ENCODE peak calls at places on chromosomes 6 and 20, in ten cellular contexts. Y is thyroid gland, W is erythroblast, N is HepG2, H is H54, O is HCT116, G is GM12892, J is esophagus muscularis mucosa, P is Peyer's patch, F is A549. E is an unnamed sample.
A peak's percentile ranks its signal among the peaks of the same experiment; 100 is the strongest.

GRCh38 chr6:85126448-85127178 is 323.3 kb upstream of the NT5E start:
- DNase-seq in W (peak; percentile 40), N (peak; percentile 52), G (no peak), J (no peak), F (peak; percentile 73), O (peak; percentile 47), H (peak; percentile 35), Y (peak; percentile 21), P (no peak), E (peak; percentile 35)

GRCh38 chr6:85192186-85192585 is 257.7 kb upstream of the NT5E start:
- DNase-seq in J (no peak), P (no peak), O (no peak), F (no peak), N (no peak), G (no peak), H (no peak), W (no peak), Y (no peak), E (no peak)

GRCh38 chr6:119148102-119148824 is 69.8 kb upstream of the FAM184A start:
- DNase-seq in J (peak; percentile 39), Y (peak; percentile 31), F (peak; percentile 47), O (peak; percentile 62), P (no peak), H (no peak), G (no peak), W (peak; percentile 85), N (peak; percentile 79), E (no peak)

GRCh38 chr20:1800777-1801176 is 94.4 kb upstream of the SIRPA start:
- DNase-seq in P (no peak), H (no peak), J (no peak), O (no peak), G (no peak), F (peak; percentile 56), N (no peak), Y (no peak), W (no peak), E (no peak)

GRCh38 chr6:107699191-107700015 is 124.7 kb downstream of the SCML4 start:
- DNase-seq in F (no peak), H (no peak), P (no peak), N (no peak), G (no peak), Y (no peak), J (no peak), W (no peak), O (no peak), E (no peak)

GRCh38 chr6:166572370-166573261 is 13.9 kb downstream of the RAMACL start:
- DNase-seq in H (no peak), G (no peak), O (no peak), N (no peak), F (no peak), P (no peak), W (no peak), Y (peak; percentile 78), J (no peak), E (no peak)

GRCh38 chr6:100229512-100229911 is 235.2 kb downstream of the SIM1 start:
- DNase-seq in W (no peak), G (no peak), P (no peak), J (no peak), F (peak; percentile 7), O (no peak), N (no peak), H (no peak), Y (peak; percentile 10), E (no peak)

GRCh38 chr20:63326314-63327228 is 33.6 kb downstream of the COL20A1 start:
- DNase-seq in J (no peak), W (no peak), G (no peak), Y (no peak), O (no peak), N (no peak), P (no peak), H (no peak), F (no peak), E (peak; percentile 19)

GRCh38 chr6:169312658-169313346 is 59.2 kb upstream of the THBS2 start:
- DNase-seq in F (no peak), J (peak; percentile 60), N (peak; percentile 18), G (no peak), P (no peak), H (no peak), W (no peak), O (no peak), Y (no peak), E (no peak)

GRCh38 chr20:59647271-59647670 is 42.9 kb downstream of the PHACTR3 start:
- DNase-seq in F (no peak), P (no peak), J (no peak), W (no peak), N (no peak), O (no peak), H (no peak), G (no peak), Y (no peak), E (no peak)

GRCh38 chr6:31203345-31203979 is 33.0 kb upstream of the POU5F1 start:
- DNase-seq in H (peak; percentile 39), F (peak; percentile 51), N (peak; percentile 75), G (no peak), O (peak; percentile 74), Y (no peak), J (no peak), P (no peak), W (peak; percentile 91), E (no peak)

GRCh38 chr6:132369526-132369925 is 31.7 kb downstream of the MOXD1 start:
- DNase-seq in F (no peak), P (no peak), O (no peak), J (no peak), Y (no peak), W (no peak), N (no peak), G (no peak), H (no peak), E (no peak)

GRCh38 chr6:137043710-137044365 is 927 bp downstream of the IL20RA start:
- DNase-seq in O (no peak), G (no peak), N (no peak), Y (peak; percentile 53), W (peak; percentile 18), F (peak; percentile 16), J (no peak), P (no peak), H (no peak), E (no peak)

GRCh38 chr20:8870652-8871051 is 198.2 kb upstream of the PLCB4 start:
- DNase-seq in J (no peak), Y (no peak), F (no peak), H (no peak), N (no peak), G (no peak), W (no peak), P (no peak), O (no peak), E (no peak)

GRCh38 chr20:23019403-23019802 is 15.7 kb upstream of the SSTR4 start:
- DNase-seq in Y (peak; percentile 44), W (no peak), N (no peak), O (no peak), G (no peak), H (no peak), J (no peak), P (no peak), F (peak; percentile 23), E (no peak)

GRCh38 chr20:44615876-44616603 is 33.7 kb downstream of the PKIG start:
- DNase-seq in O (no peak), F (no peak), N (no peak), G (no peak), H (no peak), J (no peak), P (no peak), W (no peak), Y (peak; percentile 8), E (peak; percentile 57)
- TF ChIP-seq POLR2A in O (no peak), F (no peak), N (no peak), G (no peak), H (no peak), J (no peak), P (no peak), W (no peak), Y (no peak), E (no peak)

GRCh38 chr20:31869942-31870702 is at the start of the genes DUSP15 and TTLL9:
- DNase-seq in O (no peak), W (no peak), N (no peak), P (peak; percentile 59), Y (peak; percentile 70), J (no peak), H (no peak), F (no peak), G (no peak), E (peak; percentile 43)
- TF ChIP-seq POLR2A in O (no peak), W (no peak), N (no peak), P (no peak), Y (peak; percentile 58), J (no peak), H (peak; percentile 29), F (no peak), G (no peak), E (no peak)

DNA sequence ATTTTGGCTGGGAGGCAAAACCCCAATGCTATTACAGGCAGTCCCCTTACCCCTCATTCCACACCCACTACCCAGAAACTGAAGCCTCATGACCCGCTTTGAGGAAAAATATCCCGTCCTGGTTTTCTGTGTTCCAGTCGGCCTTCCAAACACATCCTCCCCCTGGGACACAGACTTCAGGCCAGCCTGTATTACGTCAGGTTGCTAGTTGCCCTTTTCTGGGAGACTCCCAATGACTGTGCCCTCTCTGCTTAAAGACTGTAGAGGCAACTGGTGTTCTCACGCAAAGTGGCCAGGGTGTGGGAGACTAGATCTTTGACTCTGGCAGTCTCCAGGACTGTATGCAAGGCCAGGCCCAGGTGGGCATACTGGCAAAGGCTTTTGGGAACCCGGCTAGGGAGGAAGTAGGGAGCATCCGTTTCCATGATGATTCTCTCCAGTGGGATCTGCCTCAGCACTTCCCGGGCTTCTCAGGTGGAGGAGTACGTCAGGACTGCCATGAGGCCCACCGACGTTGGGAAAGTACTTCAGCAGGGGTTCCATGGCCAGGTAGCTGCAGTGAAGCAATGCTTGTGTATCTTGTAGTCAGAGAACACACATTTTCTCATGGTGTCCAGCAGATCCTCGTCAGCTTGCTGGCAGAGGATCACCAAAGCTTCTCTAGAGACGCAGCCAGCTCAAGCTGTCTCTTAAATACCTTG is 34.9 kb downstream of the DYNLT1 start:
- DNase-seq in J (no peak), P (no peak), Y (no peak), N (no peak), O (no peak), W (no peak), H (no peak), G (no peak), F (no peak), E (no peak)
- TF ChIP-seq POLR2A in J (no peak), P (no peak), Y (no peak), N (no peak), O (no peak), W (no peak), H (no peak), G (no peak), F (no peak), E (no peak)

DNA sequence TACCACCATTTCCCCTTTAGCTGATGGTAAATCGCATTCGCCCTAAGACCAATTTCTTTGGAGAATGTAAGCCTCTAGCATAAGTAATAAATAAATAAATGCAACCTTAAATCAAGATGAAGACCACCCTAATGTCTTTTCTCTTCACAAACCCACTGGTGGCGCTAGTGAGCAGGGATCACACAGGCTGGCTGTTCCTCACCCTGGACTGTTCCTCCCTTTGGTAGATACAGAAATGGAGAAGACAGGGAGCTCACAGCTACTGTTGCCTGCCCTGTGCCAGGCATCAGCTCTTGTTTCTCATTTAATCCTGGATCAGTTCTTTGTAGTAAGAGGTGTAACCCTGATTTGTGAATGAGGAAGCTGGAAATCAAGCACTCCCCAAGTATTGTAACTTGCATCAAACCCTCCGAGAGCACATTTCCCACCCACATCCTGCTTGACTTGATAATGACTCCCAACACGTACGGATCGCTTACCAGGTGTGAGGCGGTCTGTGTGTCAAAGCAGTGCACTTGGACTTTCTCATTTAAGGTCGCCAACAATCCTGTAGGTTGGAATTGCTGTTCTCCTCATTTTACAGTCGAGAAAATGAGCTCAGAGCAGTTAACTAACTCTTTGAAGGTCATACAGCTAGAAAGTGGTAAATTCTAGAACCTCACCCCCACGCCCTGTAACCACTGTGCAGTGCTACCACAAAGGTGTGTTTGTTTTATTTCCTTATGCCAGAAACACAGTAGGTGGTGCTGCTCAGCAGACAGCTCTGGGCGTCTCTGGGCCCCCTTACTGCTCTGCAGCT is 236.2 kb downstream of the TSHZ2 start:
- DNase-seq in N (no peak), F (peak; percentile 23), O (no peak), P (no peak), W (peak; percentile 24), J (no peak), Y (no peak), G (no peak), H (no peak), E (no peak)
- TF ChIP-seq POLR2A in N (no peak), F (no peak), O (no peak), P (no peak), W (no peak), J (no peak), Y (no peak), G (no peak), H (no peak), E (no peak)